ENCODE peak calls at places on chromosome 20, in six cellular contexts. B is heart right ventricle; G is ovary; A is CD8-positive, alpha-beta T cell; I is lower lobe of right lung; Q is suprapubic skin. N is an unnamed sample.

GRCh38 chr20:57437267-57437666 is 46.1 kb downstream of the RBM38 start:
- DNase-seq in B (no peak), G (no peak), A (no peak), I (no peak), Q (no peak), N (no peak)

GRCh38 chr20:44247131-44247571 is at the start of gene GDAP1L1:
- DNase-seq in B (peak; percentile 26), G (peak; percentile 30), A (no peak), I (no peak), Q (no peak), N (peak; percentile 28)

GRCh38 chr20:36491901-36492617 is 49.3 kb upstream of the MYL9 start:
- DNase-seq in B (no peak), G (no peak), A (peak; percentile 54), I (peak; percentile 57), Q (peak; percentile 63), N (no peak)

GRCh38 chr20:53149652-53150205 is 177.6 kb downstream of the TSHZ2 start:
- DNase-seq in B (no peak), G (no peak), A (no peak), I (no peak), Q (no peak), N (no peak)

GRCh38 chr20:47973519-47974233 is 188.4 kb upstream of the SULF2 start:
- DNase-seq in B (peak; percentile 49), G (no peak), A (no peak), I (no peak), Q (no peak), N (peak; percentile 77)

GRCh38 chr20:4341804-4342560 is 326.6 kb upstream of the RNF24 start:
- DNase-seq in B (no peak), G (no peak), A (no peak), I (no peak), Q (no peak), N (no peak)

GRCh38 chr20:6708010-6708409 is 59.5 kb upstream of the BMP2 start:
- DNase-seq in B (peak; percentile 50), G (peak; percentile 9), A (no peak), I (peak; percentile 82), Q (no peak), N (peak; percentile 80)

GRCh38 chr20:36334281-36335075 is 28.3 kb downstream of the DLGAP4 start:
- DNase-seq in B (no peak), G (no peak), A (no peak), I (no peak), Q (no peak), N (no peak)

GRCh38 chr20:54680872-54681297 is 205.5 kb downstream of the DOK5 start:
- DNase-seq in B (no peak), G (no peak), A (no peak), I (no peak), Q (no peak), N (peak; percentile 27)

GRCh38 chr20:48544402-48545333 is 283.1 kb downstream of the PREX1 start:
- DNase-seq in B (no peak), G (no peak), A (no peak), I (no peak), Q (no peak), N (no peak)

GRCh38 chr20:57514273-57514751 is 10.6 kb downstream of the CTCFL start:
- DNase-seq in B (peak; percentile 31), G (peak; percentile 57), A (peak; percentile 32), I (peak; percentile 65), Q (peak; percentile 79), N (peak; percentile 66)

GRCh38 chr20:56987992-56988391 is 278.4 kb downstream of the BMP7 start:
- DNase-seq in B (no peak), G (no peak), A (no peak), I (no peak), Q (no peak), N (no peak)

GRCh38 chr20:5172903-5173463 is 46.2 kb downstream of the CDS2 start:
- DNase-seq in B (no peak), G (no peak), A (no peak), I (no peak), Q (no peak), N (no peak)

GRCh38 chr20:8018928-8019177 is 708 bp downstream of the TMX4 start:
- DNase-seq in B (no peak), G (no peak), A (no peak), I (no peak), Q (no peak), N (no peak)

GRCh38 chr20:51800769-51801219 is 1.5 kb downstream of the SALL4 start:
- DNase-seq in B (no peak), G (no peak), A (no peak), I (no peak), Q (no peak), N (no peak)
- H3K4me3 ChIP-seq in B (peak overlapping the region; percentile 29), G (peak overlapping the region; percentile 1), A (no peak overlapping the region), I (peak overlapping the region; percentile 50), Q (peak overlapping the region; percentile 45), N (peak overlapping the region; percentile 53)

GRCh38 chr20:58664883-58665282 is 13.8 kb downstream of the STX16 start:
- DNase-seq in B (no peak), G (no peak), A (no peak), I (no peak), Q (no peak), N (no peak)
- H3K4me1 ChIP-seq in B (peaks cover 18% of the 10 kb centered on the region), G (no peaks in the 10 kb centered on the region), A (peaks cover 34% of the 10 kb centered on the region), I (peaks cover 18% of the 10 kb centered on the region), Q (no peaks in the 10 kb centered on the region), N (no peaks in the 10 kb centered on the region)

DNA sequence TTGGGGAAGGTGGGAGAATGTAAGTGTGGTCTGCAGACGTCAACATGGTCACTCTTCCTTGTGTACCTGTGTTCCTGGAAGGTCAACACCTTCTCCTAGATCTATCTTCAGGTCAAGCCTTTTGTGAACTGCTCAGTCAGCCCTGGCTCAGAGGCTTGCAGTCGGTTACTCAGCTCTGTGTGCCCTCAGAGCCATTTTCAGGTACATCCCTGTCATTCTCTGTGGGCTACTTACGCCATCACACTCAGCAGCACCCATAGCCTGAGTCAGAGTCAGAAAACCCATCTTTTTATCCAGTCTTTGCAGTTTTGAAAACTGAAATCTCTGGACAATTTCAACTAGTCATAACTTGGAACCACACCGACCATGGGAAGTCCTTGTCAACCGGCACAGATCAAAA is 35.3 kb downstream of the TGM3 start:
- DNase-seq in B (no peak), G (no peak), A (no peak), I (no peak), Q (no peak), N (no peak)
- H3K4me3 ChIP-seq in B (no peak overlapping the region), G (no peak overlapping the region), A (no peak overlapping the region), I (no peak overlapping the region), Q (no peak overlapping the region), N (no peak overlapping the region)

DNA sequence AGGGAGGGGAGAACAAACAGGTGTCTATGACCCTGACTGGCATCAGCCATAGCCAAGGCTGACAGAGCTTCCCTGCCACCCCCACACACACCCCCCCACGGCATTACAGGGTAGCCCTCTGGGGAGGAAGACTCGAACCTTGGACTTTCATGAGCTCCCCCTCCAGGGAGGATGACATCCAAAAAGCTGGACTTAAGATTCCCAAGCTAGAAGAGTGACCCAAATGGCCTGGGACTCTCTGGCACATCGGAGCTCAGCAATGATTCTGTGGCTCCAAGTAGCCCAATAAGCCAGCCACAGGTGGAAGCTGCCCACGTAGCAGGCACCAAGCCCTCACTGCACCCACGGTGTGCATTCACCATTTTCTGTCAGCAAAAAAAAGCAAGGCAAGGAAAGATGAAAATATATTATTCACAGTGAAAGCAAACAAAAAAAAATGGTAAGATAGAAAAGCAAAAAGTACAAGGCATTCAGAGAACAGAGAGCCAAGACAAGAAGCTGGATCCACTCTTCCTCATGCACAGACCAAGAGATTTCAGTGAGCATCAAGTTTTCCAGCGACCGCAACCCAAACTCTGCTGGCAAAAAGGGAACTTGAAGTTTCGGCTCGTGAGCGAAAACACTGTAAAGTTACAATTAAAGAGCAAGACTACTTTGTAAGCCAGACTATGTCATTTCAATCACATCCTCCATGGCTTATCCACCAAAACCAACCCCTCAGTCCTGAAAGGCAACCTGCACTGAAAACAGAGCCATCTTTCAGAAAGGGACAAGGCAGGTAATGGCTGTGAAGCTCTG is 10.9 kb downstream of the JAG1 start:
- DNase-seq in B (no peak), G (no peak), A (no peak), I (no peak), Q (no peak), N (no peak)
- H3K4me1 ChIP-seq in B (peaks cover 95% of the 10 kb centered on the region), G (peaks cover 11% of the 10 kb centered on the region), A (no peaks in the 10 kb centered on the region), I (peaks cover 64% of the 10 kb centered on the region), Q (peaks cover 91% of the 10 kb centered on the region), N (peaks cover 95% of the 10 kb centered on the region)

DNA sequence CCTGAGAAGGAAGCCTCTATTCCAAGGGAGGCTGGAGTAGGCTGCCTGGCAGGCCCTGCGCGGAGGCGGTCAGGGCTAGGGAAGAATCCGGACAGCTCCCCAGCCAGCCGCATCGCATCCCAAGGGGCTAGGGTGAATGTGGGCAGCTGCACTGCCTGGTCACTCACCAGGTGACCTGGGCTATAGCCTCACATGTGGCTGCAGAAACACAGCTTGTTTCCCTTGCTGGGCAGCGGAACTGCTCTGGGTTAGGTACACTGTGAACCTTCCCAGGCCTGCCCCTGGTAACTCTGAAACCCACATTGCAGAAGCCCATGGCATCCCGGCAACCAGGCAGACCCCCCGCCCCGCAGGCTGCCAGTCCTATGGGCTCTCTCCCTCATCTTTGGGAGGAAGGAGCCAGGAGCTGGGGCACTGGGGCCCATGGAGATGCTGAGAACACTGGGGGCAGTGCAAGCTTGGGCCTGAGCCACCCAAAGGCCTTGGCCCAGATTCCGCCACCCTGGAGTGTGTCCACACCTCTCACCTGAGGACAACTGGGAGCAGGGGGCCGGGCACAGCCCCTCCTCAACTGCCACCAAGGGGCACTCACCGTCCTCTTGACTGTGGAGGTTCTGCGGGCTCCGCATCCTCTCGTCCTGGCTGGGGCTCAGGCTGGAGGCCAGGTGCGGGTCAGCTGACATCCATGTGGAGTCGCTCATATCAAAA is 111.0 kb downstream of the NOL4L start:
- DNase-seq in B (no peak), G (peak; percentile 58), A (no peak), I (no peak), Q (no peak), N (peak; percentile 34)
- H3K4me3 ChIP-seq in B (no peak overlapping the region), G (peak overlapping the region; percentile 30), A (no peak overlapping the region), I (peak overlapping the region; percentile 46), Q (peak overlapping the region; percentile 33), N (peak overlapping the region; percentile 52)

GRCh38 chr20:50931306-50932015 is at the start of gene ADNP:
- DNase-seq in B (peak; percentile 87), G (peak; percentile 93), A (peak; percentile 91), I (peak; percentile 92), Q (peak; percentile 93), N (peak; percentile 91)

GRCh38 chr20:50930139-50931047 is 844 bp downstream of the ADNP start:
- DNase-seq in B (peak; percentile 36), G (peak; percentile 30), A (peak; percentile 26), I (peak; percentile 57), Q (peak; percentile 69), N (peak; percentile 33)

GRCh38 chr20:50931048-50931305 is 260 bp downstream of the ADNP start:
- DNase-seq in B (no peak), G (no peak), A (no peak), I (no peak), Q (no peak), N (no peak)

GRCh38 chr20:50929299-50930138 is 1.7 kb downstream of the ADNP start:
- DNase-seq in B (peak; percentile 74), G (peak; percentile 81), A (peak; percentile 92), I (peak; percentile 93), Q (peak; percentile 92), N (peak; percentile 92)

DNA sequence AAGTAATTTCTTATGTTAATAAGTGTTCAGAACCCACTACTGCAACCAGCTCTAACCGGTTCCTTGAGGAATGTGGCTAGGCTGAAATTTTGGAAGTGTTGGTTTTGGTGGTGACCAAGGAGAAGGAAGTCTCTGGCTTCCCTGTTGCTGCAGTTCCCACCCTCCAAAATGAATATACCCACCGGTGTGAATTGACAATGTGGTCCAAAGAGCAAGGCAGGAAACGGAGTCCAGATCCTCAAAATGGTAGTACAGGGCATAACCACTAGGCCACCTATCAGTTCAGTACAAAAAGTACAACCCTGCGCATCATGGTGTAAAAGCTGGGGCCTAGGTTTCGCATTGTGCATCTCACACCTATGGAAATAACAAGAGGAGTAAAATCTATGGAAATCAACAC is 2.8 kb downstream of the ADNP start:
- DNase-seq in B (no peak), G (no peak), A (no peak), I (no peak), Q (no peak), N (no peak)
- H3K4me1 ChIP-seq in B (peaks cover 68% of the 10 kb centered on the region), G (peaks cover 15% of the 10 kb centered on the region), A (peaks cover 62% of the 10 kb centered on the region), I (peaks cover 62% of the 10 kb centered on the region), Q (peaks cover 63% of the 10 kb centered on the region), N (peaks cover 39% of the 10 kb centered on the region)

N was measured in heart left ventricle.